ENCODE peak calls at places on chromosomes 11 and 22, in seven cellular contexts. One of them, this sample, is unnamed.

GRCh38 chr22:23113067-23113846 is 28.5 kb downstream of the RSPH14 start:
- DNase-seq in HCT116: no peak
- DNase-seq in K562: peak; percentile 63
- DNase-seq in GM12878: no peak
- DNase-seq in SK-N-SH: peak; percentile 84
- DNase-seq in H1: no peak
- DNase-seq in HepG2: no peak
- DNase-seq in this sample: no peak

GRCh38 chr11:46528445-46529085 is 65.3 kb downstream of the AMBRA1 start:
- DNase-seq in HCT116: no peak
- DNase-seq in K562: no peak
- DNase-seq in GM12878: no peak
- DNase-seq in SK-N-SH: no peak
- DNase-seq in H1: no peak
- DNase-seq in HepG2: no peak
- DNase-seq in this sample: no peak

GRCh38 chr22:28817919-28818859 is 17.8 kb upstream of the XBP1 start:
- DNase-seq in HCT116: no peak
- DNase-seq in K562: no peak
- DNase-seq in GM12878: no peak
- DNase-seq in SK-N-SH: peak; percentile 34
- DNase-seq in H1: no peak
- DNase-seq in HepG2: peak; percentile 79
- DNase-seq in this sample: peak; percentile 37

GRCh38 chr11:82927264-82927880 is 25.8 kb downstream of the DDIAS start:
- DNase-seq in HCT116: peak; percentile 34
- DNase-seq in K562: peak; percentile 52
- DNase-seq in GM12878: no peak
- DNase-seq in SK-N-SH: peak; percentile 54
- DNase-seq in H1: no peak
- DNase-seq in HepG2: peak; percentile 43
- DNase-seq in this sample: peak; percentile 37

GRCh38 chr11:88454881-88455280 is 117.3 kb upstream of the CTSC start:
- DNase-seq in HCT116: no peak
- DNase-seq in K562: no peak
- DNase-seq in GM12878: no peak
- DNase-seq in SK-N-SH: no peak
- DNase-seq in H1: no peak
- DNase-seq in HepG2: no peak
- DNase-seq in this sample: no peak

GRCh38 chr22:27798526-27799333 is 2.8 kb downstream of the MN1 start:
- DNase-seq in HCT116: no peak
- DNase-seq in K562: no peak
- DNase-seq in GM12878: no peak
- DNase-seq in SK-N-SH: no peak
- DNase-seq in H1: no peak
- DNase-seq in HepG2: no peak
- DNase-seq in this sample: no peak

GRCh38 chr11:47418454-47419259 is 7.6 kb downstream of the PSMC3 start:
- DNase-seq in HCT116: no peak
- DNase-seq in K562: no peak
- DNase-seq in GM12878: no peak
- DNase-seq in SK-N-SH: no peak
- DNase-seq in H1: no peak
- DNase-seq in HepG2: no peak
- DNase-seq in this sample: no peak

GRCh38 chr22:46001046-46001425 is 24.1 kb upstream of the WNT7B start:
- DNase-seq in HCT116: no peak
- DNase-seq in K562: no peak
- DNase-seq in GM12878: no peak
- DNase-seq in SK-N-SH: no peak
- DNase-seq in H1: no peak
- DNase-seq in HepG2: no peak
- DNase-seq in this sample: no peak

GRCh38 chr22:25775501-25775900 is 33.5 kb downstream of the MYO18B start:
- DNase-seq in HCT116: no peak
- DNase-seq in K562: no peak
- DNase-seq in GM12878: no peak
- DNase-seq in SK-N-SH: peak; percentile 63
- DNase-seq in H1: peak; percentile 82
- DNase-seq in HepG2: no peak
- DNase-seq in this sample: no peak

GRCh38 chr22:26466196-26466595 is 17.4 kb downstream of the HPS4 start:
- DNase-seq in HCT116: no peak
- DNase-seq in K562: no peak
- DNase-seq in GM12878: no peak
- DNase-seq in SK-N-SH: no peak
- DNase-seq in H1: no peak
- DNase-seq in HepG2: no peak
- DNase-seq in this sample: no peak

GRCh38 chr11:64665381-64665780 is 57.6 kb downstream of the NRXN2 start:
- DNase-seq in HCT116: no peak
- DNase-seq in K562: peak; percentile 72
- DNase-seq in GM12878: no peak
- DNase-seq in SK-N-SH: no peak
- DNase-seq in H1: no peak
- DNase-seq in HepG2: no peak
- DNase-seq in this sample: no peak
- TF ChIP-seq JUND in HCT116: no peak
- TF ChIP-seq JUND in K562: no peak
- TF ChIP-seq JUND in GM12878: no peak
- TF ChIP-seq JUND in SK-N-SH: no peak
- TF ChIP-seq JUND in H1: no peak
- TF ChIP-seq JUND in HepG2: no peak
- TF ChIP-seq JUND in this sample: no peak

GRCh38 chr11:118606157-118606843 is 1.1 kb upstream of the PHLDB1 start:
- DNase-seq in HCT116: no peak
- DNase-seq in K562: no peak
- DNase-seq in GM12878: no peak
- DNase-seq in SK-N-SH: no peak
- DNase-seq in H1: no peak
- DNase-seq in HepG2: no peak
- DNase-seq in this sample: no peak

GRCh38 chr11:118608268-118609214 is 1.1 kb downstream of the PHLDB1 start:
- DNase-seq in HCT116: no peak
- DNase-seq in K562: peak; percentile 76
- DNase-seq in GM12878: no peak
- DNase-seq in SK-N-SH: peak; percentile 74
- DNase-seq in H1: peak; percentile 75
- DNase-seq in HepG2: no peak
- DNase-seq in this sample: no peak

GRCh38 chr11:118606844-118607228 is 579 bp upstream of the PHLDB1 start:
- DNase-seq in HCT116: no peak
- DNase-seq in K562: no peak
- DNase-seq in GM12878: no peak
- DNase-seq in SK-N-SH: no peak
- DNase-seq in H1: no peak
- DNase-seq in HepG2: no peak
- DNase-seq in this sample: no peak

GRCh38 chr11:118609380-118610219 is 2.2 kb downstream of the PHLDB1 start:
- DNase-seq in HCT116: no peak
- DNase-seq in K562: no peak
- DNase-seq in GM12878: no peak
- DNase-seq in SK-N-SH: no peak
- DNase-seq in H1: peak; percentile 75
- DNase-seq in HepG2: no peak
- DNase-seq in this sample: no peak

GRCh38 chr11:118607401-118608267 is at the start of gene PHLDB1:
- DNase-seq in HCT116: no peak
- DNase-seq in K562: peak; percentile 88
- DNase-seq in GM12878: no peak
- DNase-seq in SK-N-SH: peak; percentile 86
- DNase-seq in H1: peak; percentile 77
- DNase-seq in HepG2: peak; percentile 45
- DNase-seq in this sample: peak; percentile 75
- TF ChIP-seq JUND in HCT116: no peak
- TF ChIP-seq JUND in K562: no peak
- TF ChIP-seq JUND in GM12878: no peak
- TF ChIP-seq JUND in SK-N-SH: no peak
- TF ChIP-seq JUND in H1: no peak
- TF ChIP-seq JUND in HepG2: no peak
- TF ChIP-seq JUND in this sample: no peak

GRCh38 chr11:65304110-65304509 is 10.6 kb upstream of the CDC42EP2 start:
- DNase-seq in HCT116: no peak
- DNase-seq in K562: no peak
- DNase-seq in GM12878: no peak
- DNase-seq in SK-N-SH: no peak
- DNase-seq in H1: no peak
- DNase-seq in HepG2: no peak
- DNase-seq in this sample: no peak

GRCh38 chr11:65304613-65305012 is 10.1 kb upstream of the CDC42EP2 start:
- DNase-seq in HCT116: no peak
- DNase-seq in K562: no peak
- DNase-seq in GM12878: no peak
- DNase-seq in SK-N-SH: no peak
- DNase-seq in H1: no peak
- DNase-seq in HepG2: no peak
- DNase-seq in this sample: no peak

GRCh38 chr11:65307298-65308229 is 7.1 kb upstream of the CDC42EP2 start:
- DNase-seq in HCT116: no peak
- DNase-seq in K562: no peak
- DNase-seq in GM12878: no peak
- DNase-seq in SK-N-SH: no peak
- DNase-seq in H1: no peak
- DNase-seq in HepG2: no peak
- DNase-seq in this sample: no peak

GRCh38 chr11:65303542-65303941 is 11.1 kb upstream of the CDC42EP2 start:
- DNase-seq in HCT116: no peak
- DNase-seq in K562: no peak
- DNase-seq in GM12878: no peak
- DNase-seq in SK-N-SH: no peak
- DNase-seq in H1: no peak
- DNase-seq in HepG2: no peak
- DNase-seq in this sample: no peak

GRCh38 chr11:65305501-65306268 is 9.0 kb upstream of the CDC42EP2 start:
- DNase-seq in HCT116: no peak
- DNase-seq in K562: no peak
- DNase-seq in GM12878: no peak
- DNase-seq in SK-N-SH: no peak
- DNase-seq in H1: no peak
- DNase-seq in HepG2: peak; percentile 93
- DNase-seq in this sample: no peak
- TF ChIP-seq JUND in HCT116: no peak
- TF ChIP-seq JUND in K562: no peak
- TF ChIP-seq JUND in GM12878: no peak
- TF ChIP-seq JUND in SK-N-SH: no peak
- TF ChIP-seq JUND in H1: no peak
- TF ChIP-seq JUND in HepG2: peak; percentile 74
- TF ChIP-seq JUND in this sample: no peak

GRCh38 chr11:11980841-11981308 is 27.6 kb downstream of the DKK3 start:
- DNase-seq in HCT116: no peak
- DNase-seq in K562: no peak
- DNase-seq in GM12878: no peak
- DNase-seq in SK-N-SH: no peak
- DNase-seq in H1: no peak
- DNase-seq in HepG2: no peak
- DNase-seq in this sample: no peak
- TF ChIP-seq JUND in HCT116: no peak
- TF ChIP-seq JUND in K562: no peak
- TF ChIP-seq JUND in GM12878: no peak
- TF ChIP-seq JUND in SK-N-SH: no peak
- TF ChIP-seq JUND in H1: no peak
- TF ChIP-seq JUND in HepG2: no peak
- TF ChIP-seq JUND in this sample: no peak

GRCh38 chr11:27249208-27249509 is 113.9 kb downstream of the CCDC34 start:
- DNase-seq in HCT116: no peak
- DNase-seq in K562: no peak
- DNase-seq in GM12878: no peak
- DNase-seq in SK-N-SH: no peak
- DNase-seq in H1: no peak
- DNase-seq in HepG2: no peak
- DNase-seq in this sample: no peak
- TF ChIP-seq JUND in HCT116: no peak
- TF ChIP-seq JUND in K562: no peak
- TF ChIP-seq JUND in GM12878: no peak
- TF ChIP-seq JUND in SK-N-SH: no peak
- TF ChIP-seq JUND in H1: no peak
- TF ChIP-seq JUND in HepG2: no peak
- TF ChIP-seq JUND in this sample: no peak